ENCODE peak calls at places on chromosomes 7 and 10, in four cellular contexts. One of them, this sample, is unnamed.

GRCh38 chr10:119595715-119596515 is 849 bp downstream of the TIAL1 start:
- DNase-seq in C1 segment of cervical spinal cord: peak
- DNase-seq in AG09319: no peak
- DNase-seq in activated naive CD4-positive, alpha-beta T cell treated with anti-CD3 and anti-CD28 coated beads, Interleukin-2, amount 50 U/mL, for 16 hours: peak
- DNase-seq in this sample: peak

GRCh38 chr7:73717991-73718405 is 1.5 kb downstream of the STX1A start:
- DNase-seq in C1 segment of cervical spinal cord: no peak
- DNase-seq in AG09319: no peak
- DNase-seq in activated naive CD4-positive, alpha-beta T cell treated with anti-CD3 and anti-CD28 coated beads, Interleukin-2, amount 50 U/mL, for 16 hours: peak
- DNase-seq in this sample: no peak

GRCh38 chr10:3353235-3353634 is 180.7 kb upstream of the PITRM1 start:
- DNase-seq in C1 segment of cervical spinal cord: no peak
- DNase-seq in AG09319: no peak
- DNase-seq in activated naive CD4-positive, alpha-beta T cell treated with anti-CD3 and anti-CD28 coated beads, Interleukin-2, amount 50 U/mL, for 16 hours: no peak
- DNase-seq in this sample: no peak

GRCh38 chr7:41027428-41028115 is 675.3 kb downstream of the INHBA start:
- DNase-seq in C1 segment of cervical spinal cord: no peak
- DNase-seq in AG09319: peak
- DNase-seq in activated naive CD4-positive, alpha-beta T cell treated with anti-CD3 and anti-CD28 coated beads, Interleukin-2, amount 50 U/mL, for 16 hours: no peak
- DNase-seq in this sample: peak

GRCh38 chr10:121540773-121541395 is 57.4 kb downstream of the FGFR2 start:
- DNase-seq in C1 segment of cervical spinal cord: no peak
- DNase-seq in AG09319: no peak
- DNase-seq in activated naive CD4-positive, alpha-beta T cell treated with anti-CD3 and anti-CD28 coated beads, Interleukin-2, amount 50 U/mL, for 16 hours: no peak
- DNase-seq in this sample: no peak

GRCh38 chr10:58414270-58415041 is 29.2 kb downstream of the TFAM start:
- DNase-seq in C1 segment of cervical spinal cord: no peak
- DNase-seq in AG09319: peak
- DNase-seq in activated naive CD4-positive, alpha-beta T cell treated with anti-CD3 and anti-CD28 coated beads, Interleukin-2, amount 50 U/mL, for 16 hours: no peak
- DNase-seq in this sample: peak

GRCh38 chr7:131010714-131011436 is 276.9 kb upstream of the KLF14 start:
- DNase-seq in C1 segment of cervical spinal cord: no peak
- DNase-seq in AG09319: no peak
- DNase-seq in activated naive CD4-positive, alpha-beta T cell treated with anti-CD3 and anti-CD28 coated beads, Interleukin-2, amount 50 U/mL, for 16 hours: no peak
- DNase-seq in this sample: no peak

GRCh38 chr7:47153571-47153970 is 428.3 kb downstream of the TNS3 start:
- DNase-seq in C1 segment of cervical spinal cord: no peak
- DNase-seq in AG09319: no peak
- DNase-seq in activated naive CD4-positive, alpha-beta T cell treated with anti-CD3 and anti-CD28 coated beads, Interleukin-2, amount 50 U/mL, for 16 hours: no peak
- DNase-seq in this sample: no peak

GRCh38 chr10:88059176-88059575 is 195.8 kb downstream of the PTEN start:
- DNase-seq in C1 segment of cervical spinal cord: no peak
- DNase-seq in AG09319: no peak
- DNase-seq in activated naive CD4-positive, alpha-beta T cell treated with anti-CD3 and anti-CD28 coated beads, Interleukin-2, amount 50 U/mL, for 16 hours: no peak
- DNase-seq in this sample: no peak

GRCh38 chr10:100970076-100970913 is 991 bp downstream of the SEMA4G start:
- DNase-seq in C1 segment of cervical spinal cord: no peak
- DNase-seq in AG09319: no peak
- DNase-seq in activated naive CD4-positive, alpha-beta T cell treated with anti-CD3 and anti-CD28 coated beads, Interleukin-2, amount 50 U/mL, for 16 hours: peak
- DNase-seq in this sample: no peak

GRCh38 chr7:8436965-8437364 is 3.6 kb downstream of the NXPH1 start:
- DNase-seq in C1 segment of cervical spinal cord: no peak
- DNase-seq in AG09319: no peak
- DNase-seq in activated naive CD4-positive, alpha-beta T cell treated with anti-CD3 and anti-CD28 coated beads, Interleukin-2, amount 50 U/mL, for 16 hours: peak
- DNase-seq in this sample: no peak

GRCh38 chr10:533186-533585 is 156.3 kb downstream of the DIP2C start:
- DNase-seq in C1 segment of cervical spinal cord: no peak
- DNase-seq in AG09319: no peak
- DNase-seq in activated naive CD4-positive, alpha-beta T cell treated with anti-CD3 and anti-CD28 coated beads, Interleukin-2, amount 50 U/mL, for 16 hours: no peak
- DNase-seq in this sample: no peak

GRCh38 chr7:98520356-98520932 is 96.6 kb upstream of the NPTX2 start:
- DNase-seq in C1 segment of cervical spinal cord: no peak
- DNase-seq in AG09319: no peak
- DNase-seq in activated naive CD4-positive, alpha-beta T cell treated with anti-CD3 and anti-CD28 coated beads, Interleukin-2, amount 50 U/mL, for 16 hours: no peak
- DNase-seq in this sample: no peak

This sample was measured in AG04450.